ENCODE peak calls at places on chromosomes 16 and 17, in ten cellular contexts. G is fibroblast of lung, B is glutamatergic neuron, O is psoas muscle, U is adrenal gland, A is RWPE1, E is GM13977, C is Panc1, Y is cardiac muscle cell, I is kidney. D is an unnamed sample.

GRCh38 chr17:79974786-79975497 is 60.7 kb downstream of the TBC1D16 start:
- DNase-seq in G (no peak), B (no peak), O (no peak), U (peak; percentile 47), A (no peak), E (no peak), C (no peak), Y (no peak), I (peak; percentile 71), D (no peak)

GRCh38 chr16:20089246-20089965 is 15.7 kb upstream of the GPR139 start:
- DNase-seq in G (no peak), B (no peak), O (no peak), U (no peak), A (no peak), E (no peak), C (no peak), Y (no peak), I (no peak), D (no peak)

GRCh38 chr17:79940381-79941087 is 95.1 kb downstream of the TBC1D16 start:
- DNase-seq in G (no peak), B (peak; percentile 10), O (peak; percentile 10), U (no peak), A (no peak), E (no peak), C (no peak), Y (no peak), I (peak; percentile 42), D (no peak)

GRCh38 chr17:36675250-36675649 is 73.9 kb downstream of the MRM1 start:
- DNase-seq in G (no peak), B (no peak), O (no peak), U (no peak), A (no peak), E (no peak), C (no peak), Y (no peak), I (no peak), D (no peak)

GRCh38 chr16:85403693-85404092 is 209.4 kb upstream of the GSE1 start:
- DNase-seq in G (no peak), B (peak; percentile 14), O (no peak), U (no peak), A (no peak), E (no peak), C (no peak), Y (no peak), I (no peak), D (no peak)

GRCh38 chr16:56245197-56245596 is 53.9 kb downstream of the GNAO1 start:
- DNase-seq in G (no peak), B (no peak), O (no peak), U (no peak), A (peak; percentile 66), E (no peak), C (no peak), Y (no peak), I (no peak), D (no peak)

GRCh38 chr16:80117731-80118130 is 423.1 kb upstream of the DYNLRB2 start:
- DNase-seq in G (no peak), B (no peak), O (no peak), U (no peak), A (no peak), E (no peak), C (no peak), Y (no peak), I (no peak), D (no peak)

GRCh38 chr16:1426734-1427451 is 4.0 kb upstream of the PERCC1 start:
- DNase-seq in G (no peak), B (peak; percentile 78), O (no peak), U (no peak), A (no peak), E (no peak), C (no peak), Y (no peak), I (peak; percentile 68), D (no peak)

GRCh38 chr17:1860978-1861377 is 31.2 kb downstream of the RPA1 start:
- DNase-seq in G (no peak), B (no peak), O (peak; percentile 36), U (no peak), A (no peak), E (no peak), C (no peak), Y (no peak), I (no peak), D (no peak)

GRCh38 chr17:40886090-40886489 is 1.0 kb upstream of the KRT20 start:
- DNase-seq in G (no peak), B (no peak), O (no peak), U (no peak), A (no peak), E (no peak), C (no peak), Y (no peak), I (no peak), D (no peak)

GRCh38 chr17:51702963-51703362 is 442.6 kb downstream of the UTP18 start:
- DNase-seq in G (no peak), B (no peak), O (no peak), U (no peak), A (no peak), E (no peak), C (no peak), Y (no peak), I (no peak), D (no peak)

DNA sequence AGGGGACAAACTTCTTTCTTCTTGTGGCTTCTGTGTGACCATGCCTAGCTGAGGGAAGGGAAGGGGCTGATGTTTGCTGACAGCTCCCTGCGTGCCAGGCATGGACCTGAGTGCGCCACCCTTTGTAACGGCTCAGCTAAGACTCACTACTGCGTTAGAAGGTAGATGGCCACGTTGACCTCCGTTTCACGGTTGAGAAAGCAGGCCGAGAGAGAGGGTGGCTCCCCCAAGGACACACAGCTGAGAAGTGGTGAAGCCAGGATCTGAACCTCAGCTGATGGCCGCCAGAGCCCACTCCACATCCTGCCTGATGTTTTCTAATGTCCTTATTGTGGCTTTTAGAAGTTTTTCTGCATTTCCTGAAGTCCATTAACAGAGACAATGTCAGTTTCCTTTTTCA is 45.1 kb downstream of the RGS9 start:
- DNase-seq in G (no peak), B (no peak), O (no peak), U (no peak), A (no peak), E (peak; percentile 30), C (no peak), Y (no peak), I (no peak), D (no peak)
- TF ChIP-seq CTCF in G (no peak), B (no peak), O (no peak), U (no peak), A (no peak), E (no peak), C (no peak), Y (no peak), I (no peak), D (no peak)

DNA sequence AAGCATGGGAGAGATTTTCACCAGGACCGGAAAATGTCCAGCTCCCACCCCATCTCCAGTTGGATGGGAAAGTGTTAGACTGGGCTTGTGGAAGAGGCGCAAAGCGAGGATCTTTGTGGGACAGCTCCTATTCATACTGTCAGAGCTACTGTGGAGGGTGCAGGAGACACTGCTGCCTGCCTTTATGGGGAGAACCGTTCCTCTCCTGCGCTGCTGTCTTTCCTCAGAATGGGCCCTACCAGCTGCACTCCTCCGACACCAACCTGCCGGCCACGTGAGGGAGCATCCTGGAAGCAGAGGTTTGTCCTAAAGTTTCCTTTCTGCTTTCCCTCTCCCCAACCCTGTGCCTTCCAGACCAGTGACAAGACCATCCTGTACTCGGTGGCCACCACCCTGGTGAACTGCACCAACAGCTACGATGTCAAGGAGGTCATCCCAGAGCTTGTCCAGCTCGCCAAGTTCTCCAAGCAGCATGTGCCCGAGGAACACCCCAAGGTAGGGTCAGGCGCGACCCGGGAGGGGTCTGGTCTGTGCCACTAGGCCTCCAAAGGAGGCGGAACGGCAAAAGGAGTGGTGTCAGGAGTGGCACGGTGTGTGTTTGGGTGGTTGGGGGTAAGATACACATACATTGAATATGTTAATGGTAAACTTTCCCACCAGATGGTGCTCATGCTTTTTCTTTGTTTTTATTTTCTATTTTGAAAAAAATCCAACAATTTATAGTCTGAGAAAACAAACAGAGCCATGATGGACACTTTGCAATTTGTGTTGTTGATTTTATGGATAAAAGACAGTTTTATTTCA is 23.0 kb downstream of the SLC35G3 start:
- DNase-seq in G (peak; percentile 56), B (no peak), O (no peak), U (no peak), A (peak; percentile 44), E (peak; percentile 54), C (no peak), Y (no peak), I (no peak), D (no peak)
- TF ChIP-seq CTCF in G (peak; percentile 23), B (no peak), O (no peak), U (peak; percentile 37), A (peak; percentile 31), E (peak; percentile 30), C (no peak), Y (no peak), I (peak; percentile 3), D (no peak)

DNA sequence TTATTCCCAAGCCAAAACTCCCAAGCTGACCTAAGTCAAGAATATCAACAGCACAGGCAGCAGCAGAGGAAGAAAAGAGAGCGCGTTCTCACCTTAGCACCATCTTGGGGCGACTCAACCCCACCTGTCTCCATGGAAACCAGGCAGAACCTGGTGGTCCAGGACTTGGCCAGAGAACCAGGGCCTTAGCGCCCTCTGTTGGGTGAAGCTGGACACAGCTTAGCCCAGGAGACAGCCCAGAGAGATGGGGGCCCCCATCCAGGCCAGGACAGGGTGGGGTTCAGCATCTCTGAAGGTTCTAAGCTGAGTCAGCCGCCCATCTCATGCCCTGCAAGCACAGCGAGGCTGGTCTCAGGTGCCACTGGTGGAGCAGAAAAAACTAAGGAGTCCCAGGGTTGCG is 60.1 kb upstream of the TMEM132E start:
- DNase-seq in G (no peak), B (peak; percentile 59), O (no peak), U (no peak), A (no peak), E (peak; percentile 41), C (no peak), Y (peak; percentile 26), I (no peak), D (peak; percentile 11)
- TF ChIP-seq CTCF in G (peak; percentile 21), B (peak; percentile 74), O (no peak), U (no peak), A (no peak), E (peak; percentile 69), C (peak; percentile 72), Y (peak; percentile 58), I (peak; percentile 30), D (peak; percentile 56)

GRCh38 chr17:82615084-82616020 is 32.9 kb downstream of the WDR45B start:
- DNase-seq in G (no peak), B (peak; percentile 37), O (no peak), U (no peak), A (no peak), E (no peak), C (no peak), Y (no peak), I (peak; percentile 63), D (no peak)
- TF ChIP-seq CTCF in G (no peak), B (no peak), O (no peak), U (no peak), A (peak; percentile 9), E (peak; percentile 16), C (no peak), Y (no peak), I (no peak), D (no peak)

D was measured in neural crest cell.